ENCODE peak calls at places on chromosomes 6 and 20, in four cellular contexts. F is K562, L is GM12892, T is H1. R is an unnamed sample.

GRCh38 chr20:57287007-57287810 is 20.8 kb upstream of the BMP7 start:
- DNase-seq in T (no peak), F (no peak), L (no peak), R (no peak)

GRCh38 chr6:10658910-10659696 is 35.3 kb downstream of the C6orf52 start:
- DNase-seq in T (no peak), L (no peak), F (no peak), R (no peak)

GRCh38 chr6:29964904-29965872 is 22.9 kb downstream of the HLA-A start:
- DNase-seq in L (peak), T (peak), F (peak), R (no peak)

GRCh38 chr6:138833819-138834539 is 38.1 kb downstream of the ECT2L start:
- DNase-seq in F (no peak), T (no peak), L (no peak), R (no peak)

GRCh38 chr6:152378154-152378553 is 259.0 kb downstream of the SYNE1 start:
- DNase-seq in F (no peak), L (no peak), T (no peak), R (no peak)

GRCh38 chr20:34643919-34644318 is 33.0 kb downstream of the PIGU start:
- DNase-seq in T (no peak), L (no peak), F (no peak), R (no peak)

GRCh38 chr20:18657575-18657974 is 69.7 kb downstream of the DTD1 start:
- DNase-seq in F (no peak), L (no peak), T (no peak), R (no peak)

GRCh38 chr20:64228751-64229518 is 26.6 kb upstream of the PCMTD2 start:
- DNase-seq in F (no peak), T (no peak), L (no peak), R (no peak)

GRCh38 chr6:2403546-2403945 is 158.1 kb upstream of the GMDS start:
- DNase-seq in T (no peak), F (no peak), L (no peak), R (no peak)

GRCh38 chr20:32847964-32848363 is 10.8 kb upstream of the EFCAB8 start:
- DNase-seq in F (no peak), T (no peak), L (no peak), R (no peak)

GRCh38 chr6:26026833-26027490 is 60.3 kb upstream of the HFE start:
- DNase-seq in L (no peak), T (peak), F (peak), R (no peak)

GRCh38 chr6:16286151-16286522 is 47.8 kb downstream of the GMPR start:
- DNase-seq in T (peak), F (peak), L (peak), R (peak)

GRCh38 chr6:20698675-20699074 is 164.4 kb downstream of the CDKAL1 start:
- DNase-seq in F (no peak), T (no peak), L (no peak), R (no peak)

GRCh38 chr6:44966449-44967091 is 361.6 kb upstream of the RUNX2 start:
- DNase-seq in L (no peak), T (no peak), F (peak), R (no peak)

GRCh38 chr6:7215798-7216231 is 97.2 kb downstream of the SSR1 start:
- DNase-seq in T (no peak), F (no peak), L (no peak), R (no peak)

GRCh38 chr6:74249658-74250057 is 553.7 kb downstream of the CD109 start:
- DNase-seq in T (no peak), L (no peak), F (no peak), R (no peak)
- TF ChIP-seq TAF1 in T (no peak), L (no peak), F (no peak), R (no peak)

GRCh38 chr6:163332575-163332974 is 81.9 kb upstream of the QKI start:
- DNase-seq in T (no peak), F (peak), L (no peak), R (no peak)

GRCh38 chr6:163331245-163331644 is 83.3 kb upstream of the QKI start:
- DNase-seq in T (no peak), L (no peak), F (no peak), R (no peak)

GRCh38 chr6:163328411-163328810 is 86.1 kb upstream of the QKI start:
- DNase-seq in F (no peak), T (no peak), L (no peak), R (no peak)

GRCh38 chr6:163327936-163328335 is 86.6 kb upstream of the QKI start:
- DNase-seq in F (no peak), L (no peak), T (no peak), R (no peak)

DNA sequence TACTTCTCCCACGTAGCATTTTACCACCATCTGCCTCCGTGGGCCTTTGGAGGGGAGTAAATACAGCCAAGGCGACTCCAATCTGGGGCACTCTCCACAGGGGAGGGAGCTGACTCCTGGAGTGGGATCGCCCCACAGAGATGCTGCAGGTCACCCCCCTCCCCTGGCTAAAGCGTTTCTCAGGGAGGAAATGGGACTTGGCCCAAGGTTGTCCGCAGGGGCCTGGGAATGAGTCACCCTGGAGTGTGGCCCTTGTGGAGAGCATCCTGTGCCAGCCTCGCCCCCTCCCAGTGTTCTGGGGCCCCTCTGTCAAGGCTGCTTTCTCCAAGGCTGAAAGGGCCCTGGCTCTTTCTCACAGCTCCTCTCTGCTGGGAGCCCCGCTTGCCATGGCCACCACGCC is 84.5 kb upstream of the QKI start:
- DNase-seq in L (no peak), T (no peak), F (no peak), R (no peak)
- TF ChIP-seq POLR2AphosphoS5 in L (no peak), T (no peak), F (no peak), R (no peak)

DNA sequence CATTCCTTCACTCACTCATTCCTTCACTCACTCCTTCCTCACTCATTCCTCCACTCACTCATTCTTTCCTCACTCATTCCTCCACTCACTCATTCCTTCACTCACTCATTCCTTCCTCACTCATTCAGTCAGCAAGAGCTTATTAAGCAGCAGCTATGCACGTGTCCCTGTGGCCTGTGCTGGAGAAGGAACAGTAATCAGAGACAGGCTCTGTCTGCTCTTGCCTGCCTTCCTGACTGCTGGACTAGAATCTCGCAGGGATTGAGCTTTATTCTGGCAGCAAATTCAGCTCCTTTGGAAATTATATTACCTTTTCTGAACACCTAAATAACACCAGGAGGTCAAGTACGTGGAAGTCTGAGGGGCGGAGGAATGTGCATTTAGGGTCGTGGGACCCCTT is 138.9 kb upstream of the AGPAT4 start:
- DNase-seq in L (no peak), T (no peak), F (no peak), R (no peak)
- TF ChIP-seq TAF1 in L (no peak), T (no peak), F (no peak), R (no peak)

GRCh38 chr6:163416640-163417253 is 2.2 kb downstream of the QKI start:
- DNase-seq in T (no peak), L (no peak), F (no peak), R (no peak)

GRCh38 chr6:163416380-163416629 is 1.8 kb downstream of the QKI start:
- DNase-seq in T (no peak), F (no peak), L (no peak), R (no peak)

GRCh38 chr6:163415176-163415619 is 680 bp downstream of the QKI start:
- DNase-seq in T (no peak), F (peak), L (peak), R (no peak)

GRCh38 chr6:163414367-163415175 is at the start of gene QKI:
- DNase-seq in L (peak), F (peak), T (no peak), R (peak)

GRCh38 chr6:163415620-163416379 is 1.3 kb downstream of the QKI start:
- DNase-seq in F (peak), T (no peak), L (peak), R (no peak)
- TF ChIP-seq POLR2AphosphoS5 in F (no peak), T (no peak), L (no peak), R (peak)

GRCh38 chr6:84172574-84172973 is 54.9 kb downstream of the CEP162 start:
- DNase-seq in L (no peak), T (no peak), F (no peak), R (no peak)
- TF ChIP-seq TAF1 in L (no peak), T (no peak), F (no peak), R (no peak)

GRCh38 chr6:110329348-110329728 is 28.8 kb downstream of the METTL24 start:
- DNase-seq in F (no peak), T (no peak), L (no peak), R (no peak)
- TF ChIP-seq POLR2AphosphoS5 in F (no peak), T (no peak), L (no peak), R (no peak)

GRCh38 chr6:68572525-68572924 is 62.6 kb upstream of the ADGRB3 start:
- DNase-seq in T (peak), F (peak), L (peak), R (peak)
- TF ChIP-seq TAF1 in T (no peak), F (no peak), L (no peak), R (no peak)

R was measured in GM12891.